ENCODE peak calls at places on chromosomes 12 and 14, in ten cellular contexts. O is AG04450; Z is hepatocyte; S is lung; Q is IMR-90; H is fibroblast of lung; F is GM12878; J is uterus; R is CD4-positive, alpha-beta T cell; D is cardiac muscle cell. M is an unnamed sample.
A peak's percentile ranks its signal among the peaks of the same experiment; 100 is the strongest.

GRCh38 chr14:72740966-72741835 is 152.7 kb downstream of the DPF3 start:
- DNase-seq in H (no peak), F (no peak), Z (no peak), O (no peak), D (no peak), S (no peak), Q (no peak), J (no peak), R (no peak), M (no peak)

GRCh38 chr12:132094269-132094891 is 49.7 kb downstream of the DDX51 start:
- DNase-seq in J (no peak), D (no peak), R (no peak), F (no peak), Z (no peak), S (no peak), O (no peak), Q (no peak), H (no peak), M (no peak)

GRCh38 chr12:203462-204260 is 10.3 kb downstream of the SLC6A12 start:
- DNase-seq in R (no peak), Z (peak; percentile 71), S (no peak), F (no peak), J (no peak), H (no peak), O (no peak), D (peak; percentile 31), Q (no peak), M (no peak)

GRCh38 chr12:124786065-124786964 is 77.3 kb downstream of the SCARB1 start:
- DNase-seq in Z (peak; percentile 80), Q (peak; percentile 91), H (peak; percentile 92), O (peak; percentile 76), F (no peak), J (peak; percentile 87), R (no peak), S (peak; percentile 93), D (peak; percentile 95), M (no peak)

GRCh38 chr12:29241821-29242591 is 92.9 kb downstream of the FAR2 start:
- DNase-seq in S (peak; percentile 51), Z (peak; percentile 69), R (no peak), H (peak; percentile 90), D (peak; percentile 87), O (peak; percentile 15), J (no peak), F (peak; percentile 72), Q (peak; percentile 80), M (no peak)

GRCh38 chr12:33192226-33192625 is 247.4 kb downstream of the SYT10 start:
- DNase-seq in Z (no peak), S (no peak), H (no peak), F (no peak), J (no peak), O (no peak), D (no peak), Q (no peak), R (no peak), M (no peak)

GRCh38 chr12:80299976-80300375 is 144.1 kb upstream of the PTPRQ start:
- DNase-seq in F (peak; percentile 76), Q (no peak), R (no peak), Z (no peak), O (no peak), D (no peak), J (no peak), H (no peak), S (no peak), M (no peak)

GRCh38 chr14:104350463-104351185 is 212.2 kb downstream of the KIF26A start:
- DNase-seq in Q (no peak), J (peak; percentile 13), O (no peak), Z (no peak), F (no peak), H (no peak), D (peak; percentile 21), S (no peak), R (no peak), M (no peak)

GRCh38 chr14:71338153-71338552 is 430.9 kb downstream of the PCNX1 start:
- DNase-seq in J (no peak), Z (peak; percentile 15), F (no peak), H (no peak), D (no peak), Q (no peak), O (no peak), S (no peak), R (no peak), M (no peak)

GRCh38 chr14:37864861-37865718 is 269.7 kb downstream of the TTC6 start:
- DNase-seq in Z (peak; percentile 46), R (no peak), H (peak; percentile 60), O (no peak), D (peak; percentile 9), Q (peak; percentile 7), S (no peak), F (no peak), J (no peak), M (no peak)

GRCh38 chr12:72272731-72273498 is 745 bp downstream of the TRHDE start:
- DNase-seq in R (no peak), Z (peak; percentile 56), S (no peak), D (peak; percentile 6), O (no peak), H (peak; percentile 73), F (no peak), J (peak; percentile 19), Q (peak; percentile 58), M (no peak)

GRCh38 chr12:124727244-124727673 is 136.4 kb downstream of the SCARB1 start:
- DNase-seq in Z (no peak), Q (no peak), O (no peak), H (peak; percentile 48), F (no peak), S (peak; percentile 74), J (peak; percentile 73), D (no peak), R (no peak), M (no peak)

DNA sequence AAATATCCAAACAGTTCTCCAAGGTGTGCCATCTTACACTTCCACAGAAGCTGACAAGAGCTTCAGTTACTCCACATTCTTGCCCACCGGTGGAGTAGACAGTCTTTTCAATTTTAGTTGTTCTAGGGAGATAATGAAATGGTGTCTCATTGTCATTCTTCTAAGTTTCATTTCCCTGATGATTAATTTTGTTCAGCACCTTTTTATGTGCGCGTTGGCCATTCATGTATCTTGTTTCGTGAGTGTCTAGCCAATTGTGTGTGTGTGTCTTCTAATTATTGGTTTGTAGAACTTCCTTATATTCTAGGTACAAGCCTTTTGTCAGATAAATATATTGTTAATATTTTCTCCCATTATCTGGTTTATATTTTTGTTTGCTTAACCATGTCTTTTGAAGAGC is 63.1 kb downstream of the GLT1D1 start:
- DNase-seq in F (peak; percentile 9), J (no peak), Q (no peak), D (no peak), O (no peak), S (no peak), R (no peak), H (no peak), Z (no peak), M (no peak)
- H3K27me3 ChIP-seq in F (no peaks in the 10 kb centered on the region), J (no peaks in the 10 kb centered on the region), Q (no peaks in the 10 kb centered on the region), D (no peaks in the 10 kb centered on the region), O (no peaks in the 10 kb centered on the region), S (no peaks in the 10 kb centered on the region), R (peaks cover 3% of the 10 kb centered on the region), H (no peaks in the 10 kb centered on the region), Z (no peaks in the 10 kb centered on the region), M (no peaks in the 10 kb centered on the region)

GRCh38 chr14:94395900-94396574 is 7.6 kb upstream of the SERPINA1 start:
- DNase-seq in Q (no peak), D (no peak), H (no peak), S (no peak), Z (peak; percentile 19), R (no peak), O (no peak), J (no peak), F (no peak), M (no peak)
- H3K27me3 ChIP-seq in Q (no peaks in the 10 kb centered on the region), D (no peaks in the 10 kb centered on the region), H (no peaks in the 10 kb centered on the region), S (no peaks in the 10 kb centered on the region), Z (no peaks in the 10 kb centered on the region), R (peaks cover 3% of the 10 kb centered on the region), O (no peaks in the 10 kb centered on the region), J (no peaks in the 10 kb centered on the region), F (no peaks in the 10 kb centered on the region), M (no peaks in the 10 kb centered on the region)

GRCh38 chr14:52071675-52072074 is 2.8 kb upstream of the NID2 start:
- DNase-seq in Z (no peak), D (peak; percentile 72), J (no peak), H (peak; percentile 83), Q (peak; percentile 57), O (no peak), S (no peak), F (no peak), R (no peak), M (no peak)
- H3K27me3 ChIP-seq in Z (peaks cover 26% of the 10 kb centered on the region), D (no peaks in the 10 kb centered on the region), J (no peaks in the 10 kb centered on the region), H (no peaks in the 10 kb centered on the region), Q (no peaks in the 10 kb centered on the region), O (no peaks in the 10 kb centered on the region), S (no peaks in the 10 kb centered on the region), F (peaks cover 19% of the 10 kb centered on the region), R (peaks cover 42% of the 10 kb centered on the region), M (peaks cover 25% of the 10 kb centered on the region)

DNA sequence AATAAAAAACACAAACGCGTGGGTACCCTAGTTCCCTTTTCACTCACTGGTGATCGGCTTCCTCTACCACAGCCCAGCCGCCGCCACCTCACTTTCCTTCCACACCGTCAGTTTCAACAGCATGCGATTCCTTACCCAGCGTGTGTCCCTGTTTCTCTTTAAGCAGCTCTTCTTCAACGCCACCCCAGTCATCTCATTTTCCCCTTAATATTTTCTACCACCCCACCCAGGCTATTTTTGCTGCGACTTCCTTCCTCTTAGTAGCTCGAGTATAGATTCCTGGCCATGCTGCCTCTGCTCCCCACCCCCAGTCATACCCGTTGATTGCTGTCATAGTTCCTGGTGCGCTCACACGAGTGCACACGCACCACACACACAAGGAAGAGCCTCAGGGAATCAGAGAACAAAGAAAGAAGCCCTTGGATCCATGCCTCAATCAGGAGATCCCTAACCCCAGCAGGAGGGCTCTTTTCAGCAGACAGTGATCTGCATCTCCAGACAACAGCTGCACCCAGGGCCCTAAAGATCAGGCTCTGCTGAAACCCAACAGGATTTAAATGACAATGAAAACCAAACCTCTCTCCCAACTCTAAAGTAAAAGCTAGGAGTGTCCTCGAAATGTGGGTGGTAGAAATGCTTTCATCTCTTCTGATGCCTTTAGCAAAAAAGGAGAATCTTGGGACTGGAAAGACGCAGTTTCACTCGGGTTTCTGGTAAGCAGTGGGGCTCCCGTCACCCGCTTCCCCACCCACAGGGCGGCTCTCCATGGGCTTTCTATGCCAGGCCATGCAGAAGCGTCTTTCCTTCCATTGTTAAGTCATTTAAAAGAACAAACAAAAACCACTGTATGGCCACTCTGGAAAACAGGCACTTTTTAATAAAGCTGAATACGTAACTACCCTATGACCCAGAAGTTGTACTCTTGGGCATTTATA is 23.8 kb downstream of the VPS37B start:
- DNase-seq in S (no peak), Z (peak; percentile 65), D (peak; percentile 73), Q (peak; percentile 88), O (no peak), H (peak; percentile 76), R (no peak), F (peak; percentile 52), J (peak; percentile 51), M (peak; percentile 34)
- H3K27me3 ChIP-seq in S (no peaks in the 10 kb centered on the region), Z (no peaks in the 10 kb centered on the region), D (no peaks in the 10 kb centered on the region), Q (no peaks in the 10 kb centered on the region), O (no peaks in the 10 kb centered on the region), H (no peaks in the 10 kb centered on the region), R (no peaks in the 10 kb centered on the region), F (no peaks in the 10 kb centered on the region), J (no peaks in the 10 kb centered on the region), M (no peaks in the 10 kb centered on the region)

DNA sequence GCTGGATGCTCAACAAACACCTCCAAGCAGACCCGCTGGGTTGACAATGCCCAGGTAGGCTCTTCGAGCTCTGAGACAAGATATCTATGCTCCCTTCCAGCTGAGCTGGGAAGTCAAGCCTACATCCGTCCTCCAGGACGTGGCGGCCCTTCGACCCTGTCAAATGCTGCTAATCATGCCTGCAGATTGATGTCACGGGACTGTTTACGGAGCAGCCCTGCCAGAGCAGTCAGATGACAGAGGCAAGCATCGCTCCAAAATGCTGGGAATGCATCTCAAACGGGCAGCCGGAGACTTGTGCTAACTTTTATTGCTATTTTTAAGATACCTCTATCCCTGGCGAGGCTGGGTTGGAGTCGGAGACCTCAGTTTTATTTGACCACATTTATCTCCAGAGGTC is 139.2 kb downstream of the NTF3 start:
- DNase-seq in D (no peak), O (no peak), F (no peak), R (no peak), S (no peak), Q (no peak), H (no peak), J (no peak), Z (no peak), M (no peak)
- H3K27me3 ChIP-seq in D (no peaks in the 10 kb centered on the region), O (peaks cover 14% of the 10 kb centered on the region), F (peaks cover 2% of the 10 kb centered on the region), R (peaks cover 8% of the 10 kb centered on the region), S (no peaks in the 10 kb centered on the region), Q (peaks cover 14% of the 10 kb centered on the region), H (no peaks in the 10 kb centered on the region), J (no peaks in the 10 kb centered on the region), Z (no peaks in the 10 kb centered on the region), M (no peaks in the 10 kb centered on the region)

M was measured in CD4-positive, alpha-beta memory T cell.